ENCODE peak calls at places on chromosomes 12 and 14, in seven cellular contexts. L is choroid plexus epithelial cell, N is right lobe of liver, P is AG09309, B is IMR-90, S is GM12865, E is prostate gland. I is an unnamed sample.

GRCh38 chr12:107651867-107652449 is 33.6 kb upstream of the PWP1 start:
- DNase-seq in P (no peak), L (no peak), N (no peak), E (no peak), S (no peak), B (peak), I (no peak)

GRCh38 chr12:53299101-53299453 is 418 bp upstream of the MYG1 start:
- DNase-seq in E (no peak), N (no peak), L (peak), B (peak), S (no peak), P (no peak), I (no peak)

GRCh38 chr12:110266381-110266909 is 14.6 kb upstream of the ATP2A2 start:
- DNase-seq in L (no peak), E (no peak), N (no peak), S (no peak), P (no peak), B (no peak), I (no peak)

GRCh38 chr12:10749700-10750384 is 26.7 kb upstream of the YBX3 start:
- DNase-seq in P (peak), S (peak), N (peak), E (peak), L (peak), B (peak), I (peak)

GRCh38 chr14:65359503-65359902 is 53.0 kb upstream of the FUT8 start:
- DNase-seq in N (no peak), B (peak), E (no peak), S (no peak), L (peak), P (no peak), I (no peak)

GRCh38 chr12:64621257-64621942 is 11.1 kb downstream of the RASSF3 start:
- DNase-seq in P (peak), N (no peak), L (peak), S (peak), B (peak), E (no peak), I (peak)

GRCh38 chr14:105102893-105103292 is 37.7 kb upstream of the GPR132 start:
- DNase-seq in S (peak), B (no peak), N (no peak), P (no peak), E (no peak), L (no peak), I (no peak)

GRCh38 chr12:58419905-58420304 is 478.5 kb downstream of the ATP23 start:
- DNase-seq in P (no peak), B (peak), E (no peak), N (no peak), S (no peak), L (peak), I (no peak)

GRCh38 chr12:42565633-42566032 is 23.9 kb downstream of the PRICKLE1 start:
- DNase-seq in S (no peak), L (no peak), E (no peak), B (no peak), N (no peak), P (no peak), I (no peak)
- TF ChIP-seq CTCF in S (no peak), L (no peak), E (no peak), B (peak), N (no peak), P (peak), I (no peak)

GRCh38 chr14:103293465-103293864 is 40.6 kb upstream of the EIF5 start:
- DNase-seq in B (no peak), P (no peak), S (no peak), N (no peak), E (no peak), L (no peak), I (no peak)
- H3K4me3 ChIP-seq in B (no peak), P (no peak), S (no peak), N (no peak), E (no peak), L (no peak), I (no peak)

DNA sequence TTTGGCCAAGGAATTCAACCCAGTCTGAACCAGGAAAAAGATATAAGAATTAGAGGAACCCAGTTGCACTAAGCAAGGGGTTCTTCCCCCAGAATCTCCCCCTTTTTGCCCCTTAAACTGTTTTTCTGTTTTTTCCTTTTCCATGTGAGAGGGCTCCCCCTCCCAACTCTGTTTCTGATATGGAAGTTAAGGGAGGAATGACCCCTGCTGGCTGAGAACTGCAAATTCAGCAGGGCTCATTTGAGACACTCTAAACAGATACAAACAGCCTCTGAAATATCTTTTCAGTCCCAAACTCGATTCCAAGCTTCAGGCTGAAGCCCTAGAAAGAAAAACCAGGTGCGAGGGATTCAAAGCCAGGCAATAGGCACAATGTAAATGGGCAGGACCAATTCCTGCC is 132.7 kb downstream of the SLC41A2 start:
- DNase-seq in L (peak), P (no peak), S (peak), N (no peak), E (no peak), B (peak), I (no peak)
- TF ChIP-seq CTCF in L (peak), P (peak), S (peak), N (no peak), E (no peak), B (peak), I (no peak)

GRCh38 chr12:55722948-55723347 is 2.8 kb downstream of the RDH5 start:
- DNase-seq in P (no peak), E (no peak), B (no peak), N (no peak), S (no peak), L (no peak), I (no peak)
- H3K4me3 ChIP-seq in P (no peak), E (no peak), B (no peak), N (no peak), S (no peak), L (no peak), I (no peak)

DNA sequence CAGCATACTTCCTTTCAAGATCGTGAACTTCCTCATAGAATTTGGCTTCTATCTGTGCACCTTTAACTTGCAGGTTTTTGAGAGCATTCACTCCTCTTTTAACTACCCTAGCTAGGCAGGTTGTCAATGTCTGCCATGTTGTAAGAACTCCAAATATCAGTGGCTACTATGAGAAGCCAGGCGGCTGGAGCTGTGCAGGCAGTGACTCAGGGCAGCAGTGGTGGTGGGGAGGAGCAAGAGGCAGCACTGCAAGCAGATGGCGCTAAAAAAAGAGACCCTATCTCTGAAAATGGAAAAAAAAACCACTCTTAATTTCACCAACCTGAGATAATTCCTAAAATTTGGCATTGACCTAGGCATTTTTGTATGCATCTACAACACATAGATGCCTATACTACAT is 28.5 kb downstream of the YARS2 start:
- DNase-seq in P (no peak), S (no peak), N (no peak), L (peak), E (no peak), B (no peak), I (no peak)
- TF ChIP-seq CTCF in P (no peak), S (no peak), N (no peak), L (no peak), E (no peak), B (no peak), I (no peak)

GRCh38 chr12:119182701-119183493 is 4.2 kb downstream of the HSPB8 start:
- DNase-seq in B (peak), P (no peak), S (no peak), E (no peak), L (peak), N (no peak), I (no peak)

GRCh38 chr12:119181202-119181601 is 2.5 kb downstream of the HSPB8 start:
- DNase-seq in P (no peak), E (no peak), N (no peak), B (no peak), S (no peak), L (no peak), I (no peak)

GRCh38 chr12:119180380-119181040 is 1.8 kb downstream of the HSPB8 start:
- DNase-seq in N (no peak), B (peak), S (no peak), P (no peak), E (no peak), L (peak), I (no peak)

GRCh38 chr12:119181944-119182343 is 3.2 kb downstream of the HSPB8 start:
- DNase-seq in S (no peak), L (no peak), P (no peak), B (no peak), N (no peak), E (no peak), I (no peak)

DNA sequence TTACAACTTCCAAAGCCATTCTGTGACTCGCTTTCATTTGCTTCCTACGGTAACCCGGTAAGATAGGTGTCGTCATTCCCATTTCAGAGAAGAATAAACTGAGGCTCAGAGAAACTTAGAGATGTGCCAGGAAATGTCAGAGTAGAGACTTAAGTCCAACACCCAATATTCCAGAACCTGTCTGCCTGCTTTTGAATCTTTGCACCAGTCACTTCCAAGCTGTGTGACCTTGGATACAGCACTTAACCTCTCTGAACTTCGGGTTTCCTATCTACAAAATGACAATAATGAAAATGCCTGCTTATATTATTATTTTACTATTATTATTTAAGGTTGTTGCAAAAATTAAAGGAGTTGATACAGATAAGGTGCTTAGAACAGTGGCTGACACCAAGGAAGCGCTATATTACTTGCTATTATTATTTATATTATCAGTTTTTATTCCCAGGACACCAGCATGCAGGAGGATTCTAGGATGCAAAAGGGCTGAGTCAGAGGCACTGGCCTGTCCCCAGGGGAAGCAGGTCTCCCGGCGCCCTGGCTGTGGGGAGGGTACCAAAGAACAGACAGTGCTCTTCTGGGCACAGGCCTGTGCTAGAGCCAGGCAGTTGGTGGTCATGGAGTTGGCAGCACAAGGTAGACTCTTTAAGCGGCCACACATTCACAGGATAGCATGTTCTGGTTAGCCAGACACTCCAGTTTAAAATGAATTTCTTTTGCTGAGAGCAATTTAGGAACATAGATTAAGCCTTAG is 5.4 kb downstream of the HSPB8 start:
- DNase-seq in P (no peak), L (no peak), S (no peak), B (no peak), N (no peak), E (no peak), I (no peak)
- H3K4me3 ChIP-seq in P (no peak), L (no peak), S (no peak), B (no peak), N (no peak), E (no peak), I (no peak)

I was measured in AG04449.